ENCODE peak calls at places on chromosomes 12 and 14, in six cellular contexts. V is lower leg skin; A is activated CD8-positive, alpha-beta T cell treated with anti-CD3 and anti-CD28 coated beads for 36 hours; H is kidney; Q is stimulated activated CD8-positive, alpha-beta memory T cell treated with anti-CD3 and anti-CD28 coated beads, Interleukin-4, amount 100 ng/mL, for 48 hours; L is A549. G is an unnamed sample.

GRCh38 chr14:101225116-101225728 is 321.7 kb upstream of the RTL1 start:
- DNase-seq in V (no peak), A (peak), H (no peak), Q (peak), L (no peak), G (peak)

GRCh38 chr14:77407158-77407557 is 16.2 kb downstream of the NOXRED1 start:
- DNase-seq in V (no peak), A (no peak), H (no peak), Q (no peak), L (no peak), G (no peak)

GRCh38 chr12:89117448-89118034 is 234.8 kb downstream of the DUSP6 start:
- DNase-seq in V (no peak), A (no peak), H (peak), Q (no peak), L (no peak), G (no peak)

GRCh38 chr14:65352964-65353530 is 59.5 kb upstream of the FUT8 start:
- DNase-seq in V (no peak), A (peak), H (no peak), Q (peak), L (peak), G (no peak)

GRCh38 chr12:113238309-113238708 is 17.0 kb downstream of the TPCN1 start:
- DNase-seq in V (no peak), A (no peak), H (peak), Q (no peak), L (no peak), G (no peak)

GRCh38 chr14:68651652-68652432 is 141.0 kb downstream of the ZFP36L1 start:
- DNase-seq in V (no peak), A (no peak), H (no peak), Q (peak), L (no peak), G (peak)

GRCh38 chr12:13452955-13453570 is 256.5 kb downstream of the EMP1 start:
- DNase-seq in V (no peak), A (no peak), H (no peak), Q (no peak), L (no peak), G (no peak)

GRCh38 chr14:91376547-91377477 is 40.8 kb downstream of the CCDC88C start:
- DNase-seq in V (no peak), A (no peak), H (no peak), Q (no peak), L (no peak), G (no peak)

GRCh38 chr14:58947816-58948440 is 240.5 kb upstream of the DAAM1 start:
- DNase-seq in V (no peak), A (peak), H (no peak), Q (no peak), L (no peak), G (no peak)

GRCh38 chr14:102819790-102820330 is 42.6 kb downstream of the TRAF3 start:
- DNase-seq in V (no peak), A (no peak), H (no peak), Q (no peak), L (no peak), G (no peak)

G was measured in right atrium auricular region.